ENCODE peak calls at places on chromosomes 1 and 21, in five cellular contexts. One of them, this sample, is unnamed.
A peak's percentile ranks its signal among the peaks of the same experiment; 100 is the strongest.

GRCh38 chr1:36516372-36517018 is 33.8 kb upstream of the CSF3R start:
- DNase-seq in EL: peak; percentile 58
- DNase-seq in brain pericyte: peak; percentile 5
- DNase-seq in mucosa of descending colon: no peak
- DNase-seq in type B pancreatic cell: no peak
- DNase-seq in this sample: peak; percentile 4

GRCh38 chr1:84899969-84900368 is 7.0 kb upstream of the LPAR3 start:
- DNase-seq in EL: no peak
- DNase-seq in type B pancreatic cell: no peak
- DNase-seq in brain pericyte: no peak
- DNase-seq in mucosa of descending colon: no peak
- DNase-seq in this sample: no peak

GRCh38 chr1:8347635-8348034 is 29.7 kb downstream of the SLC45A1 start:
- DNase-seq in brain pericyte: no peak
- DNase-seq in mucosa of descending colon: no peak
- DNase-seq in type B pancreatic cell: no peak
- DNase-seq in EL: peak; percentile 44
- DNase-seq in this sample: no peak

GRCh38 chr1:6239950-6240768 is 3.8 kb upstream of the HES3 start:
- DNase-seq in type B pancreatic cell: no peak
- DNase-seq in brain pericyte: no peak
- DNase-seq in mucosa of descending colon: no peak
- DNase-seq in EL: peak; percentile 45
- DNase-seq in this sample: no peak

GRCh38 chr21:41316641-41317392 is at the start of gene FAM3B:
- DNase-seq in mucosa of descending colon: peak; percentile 57
- DNase-seq in brain pericyte: no peak
- DNase-seq in EL: no peak
- DNase-seq in type B pancreatic cell: no peak
- DNase-seq in this sample: no peak

GRCh38 chr1:22295396-22295795 is 152.5 kb upstream of the WNT4 start:
- DNase-seq in mucosa of descending colon: no peak
- DNase-seq in EL: no peak
- DNase-seq in brain pericyte: no peak
- DNase-seq in type B pancreatic cell: no peak
- DNase-seq in this sample: no peak

GRCh38 chr1:244041475-244042100 is 9.5 kb upstream of the ZBTB18 start:
- DNase-seq in EL: no peak
- DNase-seq in type B pancreatic cell: no peak
- DNase-seq in mucosa of descending colon: no peak
- DNase-seq in brain pericyte: no peak
- DNase-seq in this sample: no peak

GRCh38 chr21:24265987-24266386 is 1341.3 kb downstream of the MRPL39 start:
- DNase-seq in type B pancreatic cell: no peak
- DNase-seq in brain pericyte: no peak
- DNase-seq in EL: no peak
- DNase-seq in mucosa of descending colon: no peak
- DNase-seq in this sample: no peak

GRCh38 chr1:234746798-234747196 is 136.8 kb upstream of the IRF2BP2 start:
- DNase-seq in type B pancreatic cell: no peak
- DNase-seq in EL: no peak
- DNase-seq in mucosa of descending colon: no peak
- DNase-seq in brain pericyte: no peak
- DNase-seq in this sample: no peak

GRCh38 chr1:8641317-8641997 is 176.0 kb downstream of the RERE start:
- DNase-seq in type B pancreatic cell: no peak
- DNase-seq in mucosa of descending colon: no peak
- DNase-seq in EL: no peak
- DNase-seq in brain pericyte: no peak
- DNase-seq in this sample: no peak

GRCh38 chr1:17369466-17369865 is 2.5 kb upstream of the PADI6 start:
- DNase-seq in brain pericyte: no peak
- DNase-seq in EL: peak; percentile 78
- DNase-seq in mucosa of descending colon: no peak
- DNase-seq in type B pancreatic cell: no peak
- DNase-seq in this sample: no peak

GRCh38 chr1:156623946-156624813 is 5.0 kb downstream of the HAPLN2 start:
- DNase-seq in EL: peak; percentile 61
- DNase-seq in mucosa of descending colon: peak; percentile 64
- DNase-seq in type B pancreatic cell: no peak
- DNase-seq in brain pericyte: no peak
- DNase-seq in this sample: no peak

GRCh38 chr1:153629971-153630370 is 1.7 kb downstream of the S100A1 start:
- DNase-seq in mucosa of descending colon: peak; percentile 34
- DNase-seq in brain pericyte: no peak
- DNase-seq in type B pancreatic cell: no peak
- DNase-seq in EL: no peak
- DNase-seq in this sample: no peak

GRCh38 chr21:35862969-35863368 is 197.4 kb downstream of the SETD4 start:
- DNase-seq in EL: no peak
- DNase-seq in brain pericyte: no peak
- DNase-seq in type B pancreatic cell: no peak
- DNase-seq in mucosa of descending colon: no peak
- DNase-seq in this sample: no peak

GRCh38 chr1:22914633-22915217 is 57.9 kb downstream of the LACTBL1 start:
- DNase-seq in type B pancreatic cell: no peak
- DNase-seq in brain pericyte: no peak
- DNase-seq in mucosa of descending colon: no peak
- DNase-seq in EL: no peak
- DNase-seq in this sample: no peak

GRCh38 chr21:46036696-46037337 is 55.2 kb downstream of the COL6A1 start:
- DNase-seq in type B pancreatic cell: no peak
- DNase-seq in EL: no peak
- DNase-seq in mucosa of descending colon: peak; percentile 24
- DNase-seq in brain pericyte: no peak
- DNase-seq in this sample: no peak

GRCh38 chr1:227929746-227930472 is 17.8 kb downstream of the WNT9A start:
- DNase-seq in EL: no peak
- DNase-seq in type B pancreatic cell: no peak
- DNase-seq in brain pericyte: no peak
- DNase-seq in mucosa of descending colon: peak; percentile 33
- DNase-seq in this sample: no peak

GRCh38 chr1:43524804-43525203 is 5.9 kb upstream of the PTPRF start:
- DNase-seq in EL: no peak
- DNase-seq in mucosa of descending colon: peak; percentile 71
- DNase-seq in brain pericyte: no peak
- DNase-seq in type B pancreatic cell: no peak
- DNase-seq in this sample: no peak

GRCh38 chr1:6770727-6771567 is 14.3 kb upstream of the CAMTA1 start:
- DNase-seq in type B pancreatic cell: no peak
- DNase-seq in brain pericyte: no peak
- DNase-seq in EL: peak; percentile 87
- DNase-seq in mucosa of descending colon: no peak
- DNase-seq in this sample: no peak

GRCh38 chr1:9181176-9181906 is 52.4 kb upstream of the GPR157 start:
- DNase-seq in type B pancreatic cell: peak; percentile 86
- DNase-seq in EL: peak; percentile 65
- DNase-seq in mucosa of descending colon: peak; percentile 86
- DNase-seq in brain pericyte: no peak
- DNase-seq in this sample: no peak

GRCh38 chr1:7014640-7014930 is 229.3 kb downstream of the CAMTA1 start:
- DNase-seq in mucosa of descending colon: no peak
- DNase-seq in type B pancreatic cell: no peak
- DNase-seq in EL: no peak
- DNase-seq in brain pericyte: no peak
- DNase-seq in this sample: no peak

GRCh38 chr1:181587870-181588438 is 104.6 kb downstream of the CACNA1E start:
- DNase-seq in EL: no peak
- DNase-seq in type B pancreatic cell: no peak
- DNase-seq in mucosa of descending colon: no peak
- DNase-seq in brain pericyte: no peak
- DNase-seq in this sample: no peak

GRCh38 chr21:15212214-15212613 is 147.4 kb upstream of the NRIP1 start:
- DNase-seq in brain pericyte: no peak
- DNase-seq in type B pancreatic cell: no peak
- DNase-seq in EL: no peak
- DNase-seq in mucosa of descending colon: no peak
- DNase-seq in this sample: no peak

GRCh38 chr1:241310451-241310850 is 46.6 kb downstream of the RGS7 start:
- DNase-seq in mucosa of descending colon: no peak
- DNase-seq in EL: peak; percentile 80
- DNase-seq in type B pancreatic cell: no peak
- DNase-seq in brain pericyte: no peak
- DNase-seq in this sample: no peak